ENCODE peak calls at places on chromosomes 6 and 20, in seven cellular contexts. J, C, A, Q, Y, O and V are unnamed samples.

GRCh38 chr6:167141667-167142432 is 15.9 kb downstream of the GPR31 start:
- DNase-seq in C (peak; percentile 35), Y (no peak), Q (peak; percentile 39), O (peak; percentile 46), J (peak; percentile 46), A (peak; percentile 29), V (no peak)

GRCh38 chr6:169189686-169190085 is 64.0 kb downstream of the THBS2 start:
- DNase-seq in O (no peak), Y (peak; percentile 26), J (no peak), Q (no peak), A (no peak), C (no peak), V (no peak)

GRCh38 chr20:53088786-53089185 is 116.6 kb downstream of the TSHZ2 start:
- DNase-seq in C (no peak), Q (no peak), J (no peak), O (no peak), A (no peak), Y (no peak), V (no peak)

GRCh38 chr6:125197795-125198269 is 44.3 kb downstream of the TPD52L1 start:
- DNase-seq in J (peak; percentile 96), O (peak; percentile 86), A (peak; percentile 90), Q (peak; percentile 35), C (peak; percentile 79), Y (peak; percentile 31), V (peak; percentile 32)

GRCh38 chr6:159679091-159680077 is 13.7 kb downstream of the SOD2 start:
- DNase-seq in A (no peak), C (no peak), J (no peak), Y (peak; percentile 85), Q (no peak), O (no peak), V (no peak)

GRCh38 chr6:71608646-71609045 is 277.7 kb upstream of the RIMS1 start:
- DNase-seq in A (no peak), O (no peak), C (no peak), Q (no peak), Y (no peak), J (no peak), V (no peak)

GRCh38 chr6:72861935-72862432 is 240.1 kb downstream of the KCNQ5 start:
- DNase-seq in O (no peak), A (no peak), C (no peak), Y (peak; percentile 57), J (no peak), Q (no peak), V (no peak)

GRCh38 chr20:51074062-51074461 is 51.2 kb upstream of the KCNG1 start:
- DNase-seq in O (no peak), Y (no peak), A (no peak), Q (no peak), C (no peak), J (no peak), V (no peak)

GRCh38 chr6:49423817-49424216 is 39.2 kb downstream of the MMUT start:
- DNase-seq in Q (no peak), Y (no peak), C (no peak), O (no peak), A (peak; percentile 4), J (no peak), V (no peak)

GRCh38 chr20:3092611-3093379 is 8.3 kb upstream of the AVP start:
- DNase-seq in A (no peak), O (no peak), J (no peak), Q (no peak), C (no peak), Y (no peak), V (no peak)

GRCh38 chr6:47483853-47484546 is 6.4 kb downstream of the CD2AP start:
- DNase-seq in C (no peak), J (no peak), O (no peak), A (no peak), Y (peak; percentile 35), Q (no peak), V (no peak)

GRCh38 chr6:15301179-15302006 is 55.5 kb downstream of the JARID2 start:
- DNase-seq in A (no peak), J (no peak), Y (no peak), C (no peak), Q (no peak), O (no peak), V (no peak)

GRCh38 chr6:52729594-52729993 is 33.7 kb downstream of the GSTA2 start:
- DNase-seq in A (no peak), Q (no peak), J (peak; percentile 78), Y (no peak), O (no peak), C (no peak), V (no peak)

GRCh38 chr20:35009665-35010328 is 54.1 kb downstream of the MYH7B start:
- DNase-seq in Q (no peak), O (peak; percentile 9), Y (no peak), C (no peak), A (no peak), J (peak; percentile 0), V (no peak)

GRCh38 chr6:69164564-69165252 is 529.6 kb downstream of the ADGRB3 start:
- DNase-seq in Y (no peak), O (no peak), Q (no peak), J (no peak), C (no peak), A (peak; percentile 2), V (no peak)

GRCh38 chr6:158939255-158940170 is 60.5 kb downstream of the RSPH3 start:
- DNase-seq in J (no peak), A (no peak), O (no peak), C (no peak), Y (no peak), Q (no peak), V (no peak)

GRCh38 chr6:161578478-161578877 is 304.6 kb upstream of the AGPAT4 start:
- DNase-seq in O (no peak), Q (no peak), Y (no peak), C (no peak), J (no peak), A (no peak), V (no peak)

GRCh38 chr6:138128096-138128495 is 20.9 kb upstream of the PERP start:
- DNase-seq in A (no peak), Q (no peak), O (no peak), C (no peak), Y (no peak), J (no peak), V (no peak)

GRCh38 chr6:106820412-106820852 is 154.1 kb downstream of the CD24 start:
- DNase-seq in A (peak; percentile 73), C (no peak), O (no peak), J (no peak), Y (peak; percentile 0), Q (no peak), V (no peak)

GRCh38 chr6:70327036-70327435 is 24.2 kb upstream of the COL9A1 start:
- DNase-seq in C (no peak), Y (no peak), A (no peak), J (no peak), Q (no peak), O (no peak), V (no peak)

GRCh38 chr6:52136934-52137467 is 49.2 kb upstream of the IL17A start:
- DNase-seq in O (no peak), A (no peak), Q (no peak), Y (no peak), J (no peak), C (no peak), V (no peak)

GRCh38 chr6:14616611-14617010 is 499.0 kb downstream of the CD83 start:
- DNase-seq in Q (no peak), J (no peak), A (no peak), Y (no peak), C (no peak), O (no peak), V (no peak)

GRCh38 chr6:37650071-37650481 is 47.6 kb downstream of the MDGA1 start:
- DNase-seq in Q (no peak), C (no peak), J (peak; percentile 41), A (no peak), Y (no peak), O (no peak), V (no peak)

DNA sequence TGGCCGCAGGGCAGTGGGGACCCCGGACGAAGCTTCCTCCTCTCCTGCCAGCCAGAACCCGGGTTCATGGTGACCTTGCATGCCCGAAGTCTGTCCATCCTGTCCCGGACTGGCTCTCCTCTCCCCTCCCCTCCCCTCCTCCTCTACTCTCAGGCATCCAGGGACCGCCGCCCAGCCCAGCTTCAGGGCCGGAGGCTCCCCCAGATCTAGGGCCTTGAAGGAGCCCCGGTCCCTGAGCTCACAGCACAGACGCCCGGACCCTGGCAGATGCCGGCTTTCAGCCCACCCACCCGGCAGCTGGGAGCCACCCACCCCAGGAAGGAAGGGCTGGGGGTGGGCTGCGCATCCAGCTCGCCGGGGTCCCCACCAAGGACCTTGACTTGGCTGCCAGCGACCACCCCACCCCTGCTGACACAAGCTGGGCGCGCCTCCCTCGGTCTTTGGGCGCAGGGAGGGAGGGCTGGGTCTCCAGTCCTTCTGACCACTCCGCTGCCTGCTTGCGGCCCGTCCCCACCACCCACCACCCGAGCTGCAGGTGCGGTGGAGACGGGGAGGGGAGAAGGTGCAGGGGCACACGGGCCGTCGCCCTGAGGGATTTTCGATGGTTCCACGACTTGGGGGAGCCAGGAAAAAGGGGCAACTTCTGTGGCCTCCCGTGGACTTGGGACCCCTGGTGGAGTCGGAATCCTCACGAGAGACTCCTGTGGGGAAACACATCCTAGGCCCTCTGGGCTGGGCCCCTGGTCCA is 5.8 kb upstream of the ABHD16B start:
- DNase-seq in A (no peak), C (peak; percentile 57), Y (no peak), O (no peak), J (no peak), Q (peak; percentile 31), V (no peak)
- H3K27ac ChIP-seq in A (no peak overlapping the region), C (peak overlapping the region; percentile 81), Y (no peak overlapping the region), O (peak overlapping the region; percentile 86), J (no peak overlapping the region), Q (peak overlapping the region; percentile 74), V (peak overlapping the region; percentile 80)

GRCh38 chr6:41464481-41464880 is 81.7 kb upstream of the FOXP4 start:
- DNase-seq in C (no peak), O (no peak), J (no peak), A (no peak), Y (peak; percentile 58), Q (no peak), V (no peak)
- H3K4me1 ChIP-seq in C (no peaks in the 10 kb centered on the region), O (no peaks in the 10 kb centered on the region), J (no peaks in the 10 kb centered on the region), A (peaks cover 7% of the 10 kb centered on the region), Y (no peaks in the 10 kb centered on the region), Q (no peaks in the 10 kb centered on the region), V (no peaks in the 10 kb centered on the region)

GRCh38 chr6:31351734-31352496 is 5.1 kb downstream of the HLA-B start:
- DNase-seq in J (no peak), O (no peak), Y (no peak), Q (no peak), C (no peak), A (no peak), V (no peak)
- TF ChIP-seq POLR2A in J (no peak), O (no peak), Y (no peak), Q (no peak), C (no peak), A (no peak), V (no peak)

DNA sequence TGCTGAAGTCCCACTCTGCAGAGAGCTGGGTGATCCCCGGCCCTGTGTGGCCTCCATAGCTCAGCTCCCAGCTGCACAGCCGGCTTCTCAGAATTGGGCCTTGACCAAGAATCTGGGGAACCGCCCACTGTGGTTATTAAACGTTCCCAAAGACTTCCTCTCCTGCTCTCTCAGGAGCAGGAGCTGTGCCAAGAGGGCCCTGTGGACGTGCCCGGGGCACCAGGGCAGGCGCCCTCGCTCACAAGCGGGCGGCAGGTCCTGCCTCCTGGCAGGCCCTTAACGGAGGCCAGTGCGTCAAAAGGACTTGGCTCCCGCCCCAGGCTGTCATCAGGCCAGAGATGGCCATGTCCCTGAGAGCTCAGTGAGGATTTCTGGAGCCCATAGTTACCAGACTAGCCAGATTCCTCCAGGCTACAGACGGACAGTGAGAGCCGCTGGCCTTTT is 30.4 kb downstream of the ZC3H12D start:
- DNase-seq in Q (peak; percentile 91), J (peak; percentile 98), O (peak; percentile 97), C (peak; percentile 97), A (no peak), Y (peak; percentile 84), V (peak; percentile 92)
- H3K27ac ChIP-seq in Q (peak overlapping the region; percentile 60), J (peak overlapping the region; percentile 47), O (peak overlapping the region; percentile 79), C (peak overlapping the region; percentile 17), A (no peak overlapping the region), Y (no peak overlapping the region), V (peak overlapping the region; percentile 39)